ENCODE peak calls at places on chromosomes 4 and X, in five cellular contexts. A is activated CD4-positive, alpha-beta T cell treated with anti-CD3 and anti-CD28 coated beads for 24 hours; I is nucleus accumbens; T is Caki2; M is endothelial cell. X is an unnamed sample.

GRCh38 chr4:56803473-56803872 is 18.0 kb downstream of the SPINK2 start:
- DNase-seq in A (no peak), I (no peak), T (no peak), M (no peak), X (no peak)

GRCh38 chr4:110154586-110154985 is 43.8 kb downstream of the ELOVL6 start:
- DNase-seq in A (no peak), I (no peak), T (no peak), M (no peak), X (no peak)

GRCh38 chr4:149765630-149766029 is 50.0 kb downstream of the IQCM start:
- DNase-seq in A (no peak), I (no peak), T (peak), M (no peak), X (no peak)

GRCh38 chr4:68499021-68499420 is 51.8 kb downstream of the TMPRSS11E start:
- DNase-seq in A (no peak), I (no peak), T (no peak), M (no peak), X (no peak)

GRCh38 chr4:172740434-172740833 is 428.2 kb upstream of the GALNT7 start:
- DNase-seq in A (no peak), I (no peak), T (no peak), M (no peak), X (no peak)

GRCh38 chr4:97215426-97215825 is 927.9 kb downstream of the STPG2 start:
- DNase-seq in A (no peak), I (no peak), T (no peak), M (no peak), X (no peak)

GRCh38 chr4:70688795-70689231 is 481 bp downstream of the UTP3 start:
- DNase-seq in A (no peak), I (no peak), T (no peak), M (no peak), X (no peak)

GRCh38 chrX:44105228-44105913 is 132.2 kb upstream of the NDP start:
- DNase-seq in A (no peak), I (no peak), T (no peak), M (no peak), X (no peak)

GRCh38 chr4:176818531-176818930 is 25.8 kb upstream of the VEGFC start:
- DNase-seq in A (no peak), I (no peak), T (no peak), M (no peak), X (no peak)

X was measured in LoVo.